ENCODE peak calls at places on chromosomes 6 and 20, in five cellular contexts. C is astrocyte, I is prostate gland, Q is osteoblast, E is H1. N is an unnamed sample.

GRCh38 chr6:142845624-142846458 is 99.1 kb downstream of the HIVEP2 start:
- DNase-seq in C (peak; percentile 79), I (peak; percentile 89), Q (peak; percentile 15), E (no peak), N (no peak)

GRCh38 chr6:147132889-147133288 is 71.3 kb upstream of the STXBP5 start:
- DNase-seq in C (peak; percentile 74), I (no peak), Q (no peak), E (no peak), N (no peak)

GRCh38 chr20:25209400-25209799 is 13.9 kb downstream of the ENTPD6 start:
- DNase-seq in C (no peak), I (no peak), Q (no peak), E (no peak), N (no peak)

GRCh38 chr20:8808180-8808535 is 260.7 kb upstream of the PLCB4 start:
- DNase-seq in C (no peak), I (no peak), Q (no peak), E (no peak), N (no peak)

GRCh38 chr20:32201977-32202363 is 5.6 kb downstream of the PLAGL2 start:
- DNase-seq in C (no peak), I (no peak), Q (peak; percentile 50), E (no peak), N (no peak)

GRCh38 chr6:4675086-4675485 is 101.1 kb upstream of the CDYL start:
- DNase-seq in C (no peak), I (no peak), Q (no peak), E (no peak), N (no peak)

GRCh38 chr6:162922816-162923215 is 195.0 kb downstream of the PACRG start:
- DNase-seq in C (peak; percentile 69), I (no peak), Q (no peak), E (no peak), N (no peak)

GRCh38 chr6:551405-551804 is 105.5 kb downstream of the HUS1B start:
- DNase-seq in C (peak; percentile 13), I (no peak), Q (no peak), E (peak; percentile 47), N (peak; percentile 54)

GRCh38 chr6:31792741-31793140 is 2.8 kb downstream of the VARS1 start:
- DNase-seq in C (peak; percentile 52), I (no peak), Q (peak; percentile 74), E (no peak), N (peak; percentile 60)

GRCh38 chr6:168192195-168192900 is 113.3 kb upstream of the FRMD1 start:
- DNase-seq in C (no peak), I (no peak), Q (no peak), E (no peak), N (no peak)

GRCh38 chr6:151276112-151276745 is 36.5 kb downstream of the AKAP12 start:
- DNase-seq in C (peak; percentile 80), I (no peak), Q (peak; percentile 73), E (no peak), N (peak; percentile 81)

GRCh38 chr6:14040042-14040441 is 77.5 kb upstream of the CD83 start:
- DNase-seq in C (no peak), I (no peak), Q (no peak), E (no peak), N (no peak)

GRCh38 chr6:169269180-169270076 is 15.8 kb upstream of the THBS2 start:
- DNase-seq in C (peak; percentile 58), I (no peak), Q (peak; percentile 88), E (no peak), N (peak; percentile 74)

GRCh38 chr6:42505377-42505702 is 53.6 kb upstream of the TRERF1 start:
- DNase-seq in C (peak; percentile 61), I (no peak), Q (peak; percentile 85), E (no peak), N (peak; percentile 62)
- H3K4me1 ChIP-seq in C (no peaks in the 10 kb centered on the region), I (no peaks in the 10 kb centered on the region), Q (peaks cover 19% of the 10 kb centered on the region), E (no peaks in the 10 kb centered on the region), N (no peaks in the 10 kb centered on the region)

GRCh38 chr20:57783196-57783595 is 73.4 kb upstream of the PMEPA1 start:
- DNase-seq in C (no peak), I (no peak), Q (no peak), E (no peak), N (no peak)
- H3K27me3 ChIP-seq in C (peaks cover 5% of the 10 kb centered on the region), I (no peaks in the 10 kb centered on the region), Q (no peaks in the 10 kb centered on the region), E (no peaks in the 10 kb centered on the region), N (peaks cover 73% of the 10 kb centered on the region)

GRCh38 chr6:134177753-134178229 is 125.4 kb upstream of the SLC2A12 start:
- DNase-seq in C (peak; percentile 52), I (no peak), Q (no peak), E (no peak), N (no peak)
- H3K27ac ChIP-seq in C (peak overlapping the region; percentile 71), I (no peak overlapping the region), Q (peak overlapping the region; percentile 93), E (no peak overlapping the region), N (peak overlapping the region; percentile 62)

GRCh38 chr6:111844921-111845320 is 28.3 kb downstream of the FYN start:
- DNase-seq in C (no peak), I (no peak), Q (no peak), E (no peak), N (no peak)

GRCh38 chr6:111843347-111844147 is 29.7 kb downstream of the FYN start:
- DNase-seq in C (peak; percentile 46), I (no peak), Q (no peak), E (no peak), N (no peak)

GRCh38 chr6:111842891-111843290 is 30.4 kb downstream of the FYN start:
- DNase-seq in C (peak; percentile 66), I (no peak), Q (no peak), E (no peak), N (no peak)

GRCh38 chr6:111845441-111845871 is 27.8 kb downstream of the FYN start:
- DNase-seq in C (no peak), I (no peak), Q (no peak), E (no peak), N (no peak)

GRCh38 chr6:111844376-111844775 is 28.9 kb downstream of the FYN start:
- DNase-seq in C (no peak), I (no peak), Q (no peak), E (no peak), N (no peak)
- H3K4me1 ChIP-seq in C (peaks cover 46% of the 10 kb centered on the region), I (no peaks in the 10 kb centered on the region), Q (peaks cover 41% of the 10 kb centered on the region), E (peaks cover 33% of the 10 kb centered on the region), N (peaks cover 5% of the 10 kb centered on the region)

GRCh38 chr6:166309977-166310376 is 1.8 kb upstream of the PRR18 start:
- DNase-seq in C (no peak), I (no peak), Q (no peak), E (no peak), N (no peak)
- H3K27me3 ChIP-seq in C (peaks cover 38% of the 10 kb centered on the region), I (no peaks in the 10 kb centered on the region), Q (peaks cover 42% of the 10 kb centered on the region), E (peaks cover 24% of the 10 kb centered on the region), N (peaks cover 64% of the 10 kb centered on the region)

GRCh38 chr20:50415031-50415515 is 95.1 kb upstream of the PTPN1 start:
- DNase-seq in C (no peak), I (peak; percentile 86), Q (peak; percentile 3), E (no peak), N (no peak)
- H3K27ac ChIP-seq in C (peak overlapping the region; percentile 26), I (peak overlapping the region; percentile 98), Q (peak overlapping the region; percentile 61), E (no peak overlapping the region), N (no peak overlapping the region)

GRCh38 chr6:45438156-45438555 is 60.4 kb upstream of the SUPT3H start:
- DNase-seq in C (no peak), I (no peak), Q (no peak), E (no peak), N (no peak)

GRCh38 chr6:45439459-45439858 is 61.7 kb upstream of the SUPT3H start:
- DNase-seq in C (no peak), I (no peak), Q (no peak), E (no peak), N (no peak)

GRCh38 chr6:45436544-45437440 is 59.1 kb upstream of the SUPT3H start:
- DNase-seq in C (peak; percentile 92), I (no peak), Q (no peak), E (no peak), N (peak; percentile 58)

GRCh38 chr6:45438849-45439406 is 61.2 kb upstream of the SUPT3H start:
- DNase-seq in C (peak; percentile 94), I (peak; percentile 14), Q (no peak), E (no peak), N (peak; percentile 90)

DNA sequence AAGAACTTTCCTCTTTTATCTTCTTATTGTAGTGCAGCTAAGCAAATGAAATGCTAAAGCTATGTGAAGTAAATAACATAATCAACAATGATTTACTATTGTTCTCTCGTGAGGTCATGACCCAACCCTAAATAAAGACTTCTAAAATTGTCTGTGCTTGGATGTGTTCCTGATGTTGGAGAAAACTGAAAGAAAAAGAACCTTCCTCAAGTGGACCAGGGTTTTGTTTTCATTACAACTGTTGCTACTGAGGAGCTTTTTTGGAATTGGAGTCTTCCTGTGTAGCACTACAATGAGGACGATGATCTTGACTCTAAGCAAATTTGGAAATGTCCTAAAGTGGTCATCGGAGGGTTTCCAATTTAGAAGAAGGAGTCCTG is 59.7 kb upstream of the SUPT3H start:
- DNase-seq in C (no peak), I (no peak), Q (no peak), E (no peak), N (no peak)
- H3K4me1 ChIP-seq in C (peaks cover 48% of the 10 kb centered on the region), I (no peaks in the 10 kb centered on the region), Q (peaks cover 76% of the 10 kb centered on the region), E (no peaks in the 10 kb centered on the region), N (peaks cover 53% of the 10 kb centered on the region)

DNA sequence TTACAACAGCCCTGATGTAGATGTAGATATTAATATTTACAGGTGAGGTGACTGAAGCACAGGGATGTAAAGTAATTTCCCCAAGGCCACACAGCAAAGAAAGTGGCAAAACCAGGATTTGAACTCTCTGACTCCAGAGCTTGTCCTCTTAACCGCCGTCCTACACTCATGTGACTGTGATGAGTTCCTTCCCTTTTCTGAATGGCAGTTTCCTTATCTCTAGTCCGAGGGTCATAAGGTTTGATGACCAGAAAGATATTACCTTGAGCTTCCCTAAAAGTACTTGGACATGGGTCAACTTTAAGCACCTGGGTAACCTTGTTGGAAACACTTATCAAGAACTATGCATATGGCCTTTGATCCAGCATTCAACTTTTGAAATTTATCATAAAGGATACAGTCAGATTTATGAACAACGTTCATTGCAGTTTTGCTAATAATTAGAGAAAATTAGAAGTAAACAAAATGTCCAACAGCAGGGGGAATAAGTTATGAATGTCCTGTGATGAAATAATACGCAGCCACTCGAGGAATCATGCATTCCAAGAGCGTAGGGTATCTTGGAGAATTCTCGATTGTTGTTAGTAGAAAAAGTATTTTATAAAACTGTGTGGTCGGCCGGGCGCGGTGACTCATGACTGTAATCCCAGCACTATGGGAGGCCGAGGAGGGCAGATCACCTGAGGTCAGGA is 2.3 kb upstream of the TLDC2 start:
- DNase-seq in C (no peak), I (no peak), Q (peak; percentile 58), E (no peak), N (no peak)
- H3K27me3 ChIP-seq in C (no peaks in the 10 kb centered on the region), I (no peaks in the 10 kb centered on the region), Q (no peaks in the 10 kb centered on the region), E (no peaks in the 10 kb centered on the region), N (no peaks in the 10 kb centered on the region)

GRCh38 chr6:37308084-37308817 is 45.5 kb upstream of the RNF8 start:
- DNase-seq in C (peak; percentile 73), I (peak; percentile 34), Q (peak; percentile 23), E (no peak), N (no peak)
- H3K27ac ChIP-seq in C (no peak overlapping the region), I (peak overlapping the region; percentile 18), Q (peak overlapping the region; percentile 25), E (no peak overlapping the region), N (no peak overlapping the region)

DNA sequence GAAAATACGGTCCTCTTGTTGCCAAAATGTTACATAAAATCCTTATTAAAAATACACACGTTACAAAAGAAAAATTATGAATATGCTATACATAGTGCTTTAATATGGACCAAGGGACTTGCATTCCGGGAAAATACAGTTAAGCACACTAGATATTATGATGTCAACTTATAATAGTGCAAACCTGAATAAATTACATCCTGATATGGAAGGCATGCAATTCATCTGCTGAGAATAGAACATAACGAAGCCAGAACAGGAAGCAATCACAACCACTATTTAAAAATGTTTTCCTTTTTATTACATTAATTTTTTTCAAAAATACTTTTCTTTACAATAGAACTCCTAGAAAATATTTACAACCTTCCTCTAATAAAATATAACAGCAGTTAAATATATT is 7.8 kb upstream of the MRPS10 start:
- DNase-seq in C (no peak), I (no peak), Q (no peak), E (no peak), N (no peak)
- H3K4me1 ChIP-seq in C (peaks cover 28% of the 10 kb centered on the region), I (no peaks in the 10 kb centered on the region), Q (peaks cover 27% of the 10 kb centered on the region), E (no peaks in the 10 kb centered on the region), N (peaks cover 52% of the 10 kb centered on the region)

N was measured in foreskin keratinocyte.